ENCODE peak calls at places on chromosomes 6 and 20, in nine cellular contexts. One of them, this sample, is unnamed.

GRCh38 chr6:105170066-105170465 is 9.7 kb downstream of the POPDC3 start:
- DNase-seq in activated naive CD4-positive, alpha-beta T cell treated with anti-CD3 and anti-CD28 coated beads for 36 hours: no peak
- DNase-seq in NCI-H2029: no peak
- DNase-seq in dorsolateral prefrontal cortex: no peak
- DNase-seq in ACHN: no peak
- DNase-seq in astrocyte of the spinal cord: peak
- DNase-seq in CD4-positive, alpha-beta T cell: no peak
- DNase-seq in activated T-helper 1 cell treated with Interleukin-2 at 50 U/mL for 16 hours: no peak
- DNase-seq in stimulated activated naive B cell treated with anti-CD40 and anti-IgM and Interleukin-4, amounts not matched to agents 10 μg/mL and 1 μg/mL and 100 μg/mL, for 72 hours: no peak
- DNase-seq in this sample: no peak

GRCh38 chr6:158008894-158009891 is 27.5 kb downstream of the SYNJ2 start:
- DNase-seq in activated naive CD4-positive, alpha-beta T cell treated with anti-CD3 and anti-CD28 coated beads for 36 hours: peak
- DNase-seq in NCI-H2029: peak
- DNase-seq in dorsolateral prefrontal cortex: peak
- DNase-seq in ACHN: no peak
- DNase-seq in astrocyte of the spinal cord: peak
- DNase-seq in CD4-positive, alpha-beta T cell: peak
- DNase-seq in activated T-helper 1 cell treated with Interleukin-2 at 50 U/mL for 16 hours: no peak
- DNase-seq in stimulated activated naive B cell treated with anti-CD40 and anti-IgM and Interleukin-4, amounts not matched to agents 10 μg/mL and 1 μg/mL and 100 μg/mL, for 72 hours: no peak
- DNase-seq in this sample: peak

GRCh38 chr20:25032065-25032477 is 25.9 kb downstream of the ACSS1 start:
- DNase-seq in activated naive CD4-positive, alpha-beta T cell treated with anti-CD3 and anti-CD28 coated beads for 36 hours: no peak
- DNase-seq in NCI-H2029: no peak
- DNase-seq in dorsolateral prefrontal cortex: peak
- DNase-seq in ACHN: no peak
- DNase-seq in astrocyte of the spinal cord: no peak
- DNase-seq in CD4-positive, alpha-beta T cell: no peak
- DNase-seq in activated T-helper 1 cell treated with Interleukin-2 at 50 U/mL for 16 hours: no peak
- DNase-seq in stimulated activated naive B cell treated with anti-CD40 and anti-IgM and Interleukin-4, amounts not matched to agents 10 μg/mL and 1 μg/mL and 100 μg/mL, for 72 hours: no peak
- DNase-seq in this sample: no peak

GRCh38 chr6:135465307-135465706 is 32.2 kb downstream of the AHI1 start:
- DNase-seq in activated naive CD4-positive, alpha-beta T cell treated with anti-CD3 and anti-CD28 coated beads for 36 hours: no peak
- DNase-seq in NCI-H2029: no peak
- DNase-seq in dorsolateral prefrontal cortex: no peak
- DNase-seq in ACHN: no peak
- DNase-seq in astrocyte of the spinal cord: no peak
- DNase-seq in CD4-positive, alpha-beta T cell: no peak
- DNase-seq in activated T-helper 1 cell treated with Interleukin-2 at 50 U/mL for 16 hours: no peak
- DNase-seq in stimulated activated naive B cell treated with anti-CD40 and anti-IgM and Interleukin-4, amounts not matched to agents 10 μg/mL and 1 μg/mL and 100 μg/mL, for 72 hours: no peak
- DNase-seq in this sample: no peak

GRCh38 chr6:18386302-18386976 is 711 bp upstream of the RNF144B start:
- DNase-seq in activated naive CD4-positive, alpha-beta T cell treated with anti-CD3 and anti-CD28 coated beads for 36 hours: no peak
- DNase-seq in NCI-H2029: peak
- DNase-seq in dorsolateral prefrontal cortex: no peak
- DNase-seq in ACHN: no peak
- DNase-seq in astrocyte of the spinal cord: no peak
- DNase-seq in CD4-positive, alpha-beta T cell: no peak
- DNase-seq in activated T-helper 1 cell treated with Interleukin-2 at 50 U/mL for 16 hours: no peak
- DNase-seq in stimulated activated naive B cell treated with anti-CD40 and anti-IgM and Interleukin-4, amounts not matched to agents 10 μg/mL and 1 μg/mL and 100 μg/mL, for 72 hours: no peak
- DNase-seq in this sample: no peak

GRCh38 chr6:25370175-25371036 is 91.2 kb downstream of the CARMIL1 start:
- DNase-seq in activated naive CD4-positive, alpha-beta T cell treated with anti-CD3 and anti-CD28 coated beads for 36 hours: peak
- DNase-seq in NCI-H2029: peak
- DNase-seq in dorsolateral prefrontal cortex: no peak
- DNase-seq in ACHN: no peak
- DNase-seq in astrocyte of the spinal cord: no peak
- DNase-seq in CD4-positive, alpha-beta T cell: no peak
- DNase-seq in activated T-helper 1 cell treated with Interleukin-2 at 50 U/mL for 16 hours: no peak
- DNase-seq in stimulated activated naive B cell treated with anti-CD40 and anti-IgM and Interleukin-4, amounts not matched to agents 10 μg/mL and 1 μg/mL and 100 μg/mL, for 72 hours: no peak
- DNase-seq in this sample: no peak

GRCh38 chr20:20024942-20025341 is 7.8 kb downstream of the NAA20 start:
- DNase-seq in activated naive CD4-positive, alpha-beta T cell treated with anti-CD3 and anti-CD28 coated beads for 36 hours: no peak
- DNase-seq in NCI-H2029: no peak
- DNase-seq in dorsolateral prefrontal cortex: no peak
- DNase-seq in ACHN: peak
- DNase-seq in astrocyte of the spinal cord: peak
- DNase-seq in CD4-positive, alpha-beta T cell: no peak
- DNase-seq in activated T-helper 1 cell treated with Interleukin-2 at 50 U/mL for 16 hours: no peak
- DNase-seq in stimulated activated naive B cell treated with anti-CD40 and anti-IgM and Interleukin-4, amounts not matched to agents 10 μg/mL and 1 μg/mL and 100 μg/mL, for 72 hours: no peak
- DNase-seq in this sample: no peak

GRCh38 chr6:33719326-33719987 is 8.0 kb upstream of the UQCC2 start:
- DNase-seq in activated naive CD4-positive, alpha-beta T cell treated with anti-CD3 and anti-CD28 coated beads for 36 hours: no peak
- DNase-seq in NCI-H2029: peak
- DNase-seq in dorsolateral prefrontal cortex: no peak
- DNase-seq in ACHN: no peak
- DNase-seq in astrocyte of the spinal cord: no peak
- DNase-seq in CD4-positive, alpha-beta T cell: no peak
- DNase-seq in activated T-helper 1 cell treated with Interleukin-2 at 50 U/mL for 16 hours: no peak
- DNase-seq in stimulated activated naive B cell treated with anti-CD40 and anti-IgM and Interleukin-4, amounts not matched to agents 10 μg/mL and 1 μg/mL and 100 μg/mL, for 72 hours: no peak
- DNase-seq in this sample: no peak

GRCh38 chr6:116229287-116229913 is 24.5 kb downstream of the TSPYL4 start:
- DNase-seq in activated naive CD4-positive, alpha-beta T cell treated with anti-CD3 and anti-CD28 coated beads for 36 hours: peak
- DNase-seq in NCI-H2029: peak
- DNase-seq in dorsolateral prefrontal cortex: peak
- DNase-seq in ACHN: no peak
- DNase-seq in astrocyte of the spinal cord: peak
- DNase-seq in CD4-positive, alpha-beta T cell: no peak
- DNase-seq in activated T-helper 1 cell treated with Interleukin-2 at 50 U/mL for 16 hours: no peak
- DNase-seq in stimulated activated naive B cell treated with anti-CD40 and anti-IgM and Interleukin-4, amounts not matched to agents 10 μg/mL and 1 μg/mL and 100 μg/mL, for 72 hours: no peak
- DNase-seq in this sample: peak

GRCh38 chr6:25405442-25405841 is 126.3 kb downstream of the CARMIL1 start:
- DNase-seq in activated naive CD4-positive, alpha-beta T cell treated with anti-CD3 and anti-CD28 coated beads for 36 hours: no peak
- DNase-seq in NCI-H2029: no peak
- DNase-seq in dorsolateral prefrontal cortex: no peak
- DNase-seq in ACHN: no peak
- DNase-seq in astrocyte of the spinal cord: no peak
- DNase-seq in CD4-positive, alpha-beta T cell: no peak
- DNase-seq in activated T-helper 1 cell treated with Interleukin-2 at 50 U/mL for 16 hours: no peak
- DNase-seq in stimulated activated naive B cell treated with anti-CD40 and anti-IgM and Interleukin-4, amounts not matched to agents 10 μg/mL and 1 μg/mL and 100 μg/mL, for 72 hours: no peak
- DNase-seq in this sample: no peak

GRCh38 chr6:120608826-120609225 is 725.5 kb downstream of the TBC1D32 start:
- DNase-seq in activated naive CD4-positive, alpha-beta T cell treated with anti-CD3 and anti-CD28 coated beads for 36 hours: no peak
- DNase-seq in NCI-H2029: no peak
- DNase-seq in dorsolateral prefrontal cortex: no peak
- DNase-seq in ACHN: peak
- DNase-seq in astrocyte of the spinal cord: peak
- DNase-seq in CD4-positive, alpha-beta T cell: no peak
- DNase-seq in activated T-helper 1 cell treated with Interleukin-2 at 50 U/mL for 16 hours: no peak
- DNase-seq in stimulated activated naive B cell treated with anti-CD40 and anti-IgM and Interleukin-4, amounts not matched to agents 10 μg/mL and 1 μg/mL and 100 μg/mL, for 72 hours: no peak
- DNase-seq in this sample: no peak

GRCh38 chr6:11485261-11485660 is 52.3 kb upstream of the TMEM170B start:
- DNase-seq in activated naive CD4-positive, alpha-beta T cell treated with anti-CD3 and anti-CD28 coated beads for 36 hours: no peak
- DNase-seq in NCI-H2029: no peak
- DNase-seq in dorsolateral prefrontal cortex: no peak
- DNase-seq in ACHN: no peak
- DNase-seq in astrocyte of the spinal cord: no peak
- DNase-seq in CD4-positive, alpha-beta T cell: no peak
- DNase-seq in activated T-helper 1 cell treated with Interleukin-2 at 50 U/mL for 16 hours: no peak
- DNase-seq in stimulated activated naive B cell treated with anti-CD40 and anti-IgM and Interleukin-4, amounts not matched to agents 10 μg/mL and 1 μg/mL and 100 μg/mL, for 72 hours: no peak
- DNase-seq in this sample: no peak

GRCh38 chr6:65566117-65566516 is 140.9 kb downstream of the EYS start:
- DNase-seq in activated naive CD4-positive, alpha-beta T cell treated with anti-CD3 and anti-CD28 coated beads for 36 hours: no peak
- DNase-seq in NCI-H2029: no peak
- DNase-seq in dorsolateral prefrontal cortex: no peak
- DNase-seq in ACHN: peak
- DNase-seq in astrocyte of the spinal cord: no peak
- DNase-seq in CD4-positive, alpha-beta T cell: no peak
- DNase-seq in activated T-helper 1 cell treated with Interleukin-2 at 50 U/mL for 16 hours: no peak
- DNase-seq in stimulated activated naive B cell treated with anti-CD40 and anti-IgM and Interleukin-4, amounts not matched to agents 10 μg/mL and 1 μg/mL and 100 μg/mL, for 72 hours: no peak
- DNase-seq in this sample: no peak

GRCh38 chr6:121698617-121699016 is 263.2 kb downstream of the GJA1 start:
- DNase-seq in activated naive CD4-positive, alpha-beta T cell treated with anti-CD3 and anti-CD28 coated beads for 36 hours: no peak
- DNase-seq in NCI-H2029: no peak
- DNase-seq in dorsolateral prefrontal cortex: no peak
- DNase-seq in ACHN: no peak
- DNase-seq in astrocyte of the spinal cord: no peak
- DNase-seq in CD4-positive, alpha-beta T cell: no peak
- DNase-seq in activated T-helper 1 cell treated with Interleukin-2 at 50 U/mL for 16 hours: no peak
- DNase-seq in stimulated activated naive B cell treated with anti-CD40 and anti-IgM and Interleukin-4, amounts not matched to agents 10 μg/mL and 1 μg/mL and 100 μg/mL, for 72 hours: no peak
- DNase-seq in this sample: no peak

GRCh38 chr20:50217207-50217949 is 26.7 kb downstream of the CEBPB start:
- DNase-seq in activated naive CD4-positive, alpha-beta T cell treated with anti-CD3 and anti-CD28 coated beads for 36 hours: no peak
- DNase-seq in NCI-H2029: no peak
- DNase-seq in dorsolateral prefrontal cortex: no peak
- DNase-seq in ACHN: no peak
- DNase-seq in astrocyte of the spinal cord: no peak
- DNase-seq in CD4-positive, alpha-beta T cell: no peak
- DNase-seq in activated T-helper 1 cell treated with Interleukin-2 at 50 U/mL for 16 hours: no peak
- DNase-seq in stimulated activated naive B cell treated with anti-CD40 and anti-IgM and Interleukin-4, amounts not matched to agents 10 μg/mL and 1 μg/mL and 100 μg/mL, for 72 hours: no peak
- DNase-seq in this sample: no peak

GRCh38 chr20:63657260-63657936 is 714 bp upstream of the RTEL1 start:
- DNase-seq in activated naive CD4-positive, alpha-beta T cell treated with anti-CD3 and anti-CD28 coated beads for 36 hours: no peak
- DNase-seq in NCI-H2029: no peak
- DNase-seq in dorsolateral prefrontal cortex: no peak
- DNase-seq in ACHN: no peak
- DNase-seq in astrocyte of the spinal cord: no peak
- DNase-seq in CD4-positive, alpha-beta T cell: no peak
- DNase-seq in activated T-helper 1 cell treated with Interleukin-2 at 50 U/mL for 16 hours: no peak
- DNase-seq in stimulated activated naive B cell treated with anti-CD40 and anti-IgM and Interleukin-4, amounts not matched to agents 10 μg/mL and 1 μg/mL and 100 μg/mL, for 72 hours: no peak
- DNase-seq in this sample: no peak

GRCh38 chr6:106334646-106335448 is 9.3 kb upstream of the ATG5 start:
- DNase-seq in activated naive CD4-positive, alpha-beta T cell treated with anti-CD3 and anti-CD28 coated beads for 36 hours: peak
- DNase-seq in NCI-H2029: peak
- DNase-seq in dorsolateral prefrontal cortex: peak
- DNase-seq in ACHN: peak
- DNase-seq in astrocyte of the spinal cord: peak
- DNase-seq in CD4-positive, alpha-beta T cell: peak
- DNase-seq in activated T-helper 1 cell treated with Interleukin-2 at 50 U/mL for 16 hours: peak
- DNase-seq in stimulated activated naive B cell treated with anti-CD40 and anti-IgM and Interleukin-4, amounts not matched to agents 10 μg/mL and 1 μg/mL and 100 μg/mL, for 72 hours: peak
- DNase-seq in this sample: peak

GRCh38 chr20:45781391-45781931 is 10.2 kb downstream of the WFDC3 start:
- DNase-seq in activated naive CD4-positive, alpha-beta T cell treated with anti-CD3 and anti-CD28 coated beads for 36 hours: no peak
- DNase-seq in NCI-H2029: no peak
- DNase-seq in dorsolateral prefrontal cortex: no peak
- DNase-seq in ACHN: peak
- DNase-seq in astrocyte of the spinal cord: peak
- DNase-seq in CD4-positive, alpha-beta T cell: no peak
- DNase-seq in activated T-helper 1 cell treated with Interleukin-2 at 50 U/mL for 16 hours: no peak
- DNase-seq in stimulated activated naive B cell treated with anti-CD40 and anti-IgM and Interleukin-4, amounts not matched to agents 10 μg/mL and 1 μg/mL and 100 μg/mL, for 72 hours: no peak
- DNase-seq in this sample: peak

GRCh38 chr6:3306848-3307247 is 48.1 kb downstream of the PSMG4 start:
- DNase-seq in activated naive CD4-positive, alpha-beta T cell treated with anti-CD3 and anti-CD28 coated beads for 36 hours: no peak
- DNase-seq in NCI-H2029: peak
- DNase-seq in dorsolateral prefrontal cortex: no peak
- DNase-seq in ACHN: no peak
- DNase-seq in astrocyte of the spinal cord: no peak
- DNase-seq in CD4-positive, alpha-beta T cell: no peak
- DNase-seq in activated T-helper 1 cell treated with Interleukin-2 at 50 U/mL for 16 hours: no peak
- DNase-seq in stimulated activated naive B cell treated with anti-CD40 and anti-IgM and Interleukin-4, amounts not matched to agents 10 μg/mL and 1 μg/mL and 100 μg/mL, for 72 hours: no peak
- DNase-seq in this sample: no peak

GRCh38 chr20:1209447-1210387 is 6.5 kb downstream of the C20orf202 start:
- DNase-seq in activated naive CD4-positive, alpha-beta T cell treated with anti-CD3 and anti-CD28 coated beads for 36 hours: no peak
- DNase-seq in NCI-H2029: no peak
- DNase-seq in dorsolateral prefrontal cortex: no peak
- DNase-seq in ACHN: peak
- DNase-seq in astrocyte of the spinal cord: no peak
- DNase-seq in CD4-positive, alpha-beta T cell: no peak
- DNase-seq in activated T-helper 1 cell treated with Interleukin-2 at 50 U/mL for 16 hours: no peak
- DNase-seq in stimulated activated naive B cell treated with anti-CD40 and anti-IgM and Interleukin-4, amounts not matched to agents 10 μg/mL and 1 μg/mL and 100 μg/mL, for 72 hours: no peak
- DNase-seq in this sample: no peak

GRCh38 chr6:32933661-32934085 is 7.2 kb downstream of the HLA-DMB start:
- DNase-seq in activated naive CD4-positive, alpha-beta T cell treated with anti-CD3 and anti-CD28 coated beads for 36 hours: peak
- DNase-seq in NCI-H2029: peak
- DNase-seq in dorsolateral prefrontal cortex: peak
- DNase-seq in ACHN: peak
- DNase-seq in astrocyte of the spinal cord: peak
- DNase-seq in CD4-positive, alpha-beta T cell: peak
- DNase-seq in activated T-helper 1 cell treated with Interleukin-2 at 50 U/mL for 16 hours: peak
- DNase-seq in stimulated activated naive B cell treated with anti-CD40 and anti-IgM and Interleukin-4, amounts not matched to agents 10 μg/mL and 1 μg/mL and 100 μg/mL, for 72 hours: no peak
- DNase-seq in this sample: peak

GRCh38 chr6:84282566-84282965 is 55.1 kb upstream of the CEP162 start:
- DNase-seq in activated naive CD4-positive, alpha-beta T cell treated with anti-CD3 and anti-CD28 coated beads for 36 hours: no peak
- DNase-seq in NCI-H2029: peak
- DNase-seq in dorsolateral prefrontal cortex: no peak
- DNase-seq in ACHN: no peak
- DNase-seq in astrocyte of the spinal cord: peak
- DNase-seq in CD4-positive, alpha-beta T cell: no peak
- DNase-seq in activated T-helper 1 cell treated with Interleukin-2 at 50 U/mL for 16 hours: no peak
- DNase-seq in stimulated activated naive B cell treated with anti-CD40 and anti-IgM and Interleukin-4, amounts not matched to agents 10 μg/mL and 1 μg/mL and 100 μg/mL, for 72 hours: no peak
- DNase-seq in this sample: no peak

GRCh38 chr6:98836962-98837944 is 2.9 kb downstream of the POU3F2 start:
- DNase-seq in activated naive CD4-positive, alpha-beta T cell treated with anti-CD3 and anti-CD28 coated beads for 36 hours: no peak
- DNase-seq in NCI-H2029: no peak
- DNase-seq in dorsolateral prefrontal cortex: no peak
- DNase-seq in ACHN: no peak
- DNase-seq in astrocyte of the spinal cord: no peak
- DNase-seq in CD4-positive, alpha-beta T cell: no peak
- DNase-seq in activated T-helper 1 cell treated with Interleukin-2 at 50 U/mL for 16 hours: no peak
- DNase-seq in stimulated activated naive B cell treated with anti-CD40 and anti-IgM and Interleukin-4, amounts not matched to agents 10 μg/mL and 1 μg/mL and 100 μg/mL, for 72 hours: no peak
- DNase-seq in this sample: no peak

GRCh38 chr6:133170602-133171001 is 70.6 kb upstream of the EYA4 start:
- DNase-seq in activated naive CD4-positive, alpha-beta T cell treated with anti-CD3 and anti-CD28 coated beads for 36 hours: no peak
- DNase-seq in NCI-H2029: no peak
- DNase-seq in dorsolateral prefrontal cortex: no peak
- DNase-seq in ACHN: no peak
- DNase-seq in astrocyte of the spinal cord: no peak
- DNase-seq in CD4-positive, alpha-beta T cell: no peak
- DNase-seq in activated T-helper 1 cell treated with Interleukin-2 at 50 U/mL for 16 hours: no peak
- DNase-seq in stimulated activated naive B cell treated with anti-CD40 and anti-IgM and Interleukin-4, amounts not matched to agents 10 μg/mL and 1 μg/mL and 100 μg/mL, for 72 hours: no peak
- DNase-seq in this sample: no peak

GRCh38 chr20:12969071-12969669 is 39.6 kb upstream of the SPTLC3 start:
- DNase-seq in activated naive CD4-positive, alpha-beta T cell treated with anti-CD3 and anti-CD28 coated beads for 36 hours: no peak
- DNase-seq in NCI-H2029: no peak
- DNase-seq in dorsolateral prefrontal cortex: no peak
- DNase-seq in ACHN: no peak
- DNase-seq in astrocyte of the spinal cord: no peak
- DNase-seq in CD4-positive, alpha-beta T cell: no peak
- DNase-seq in activated T-helper 1 cell treated with Interleukin-2 at 50 U/mL for 16 hours: no peak
- DNase-seq in stimulated activated naive B cell treated with anti-CD40 and anti-IgM and Interleukin-4, amounts not matched to agents 10 μg/mL and 1 μg/mL and 100 μg/mL, for 72 hours: no peak
- DNase-seq in this sample: no peak

GRCh38 chr20:51388227-51388626 is 154.3 kb downstream of the NFATC2 start:
- DNase-seq in activated naive CD4-positive, alpha-beta T cell treated with anti-CD3 and anti-CD28 coated beads for 36 hours: no peak
- DNase-seq in NCI-H2029: no peak
- DNase-seq in dorsolateral prefrontal cortex: no peak
- DNase-seq in ACHN: peak
- DNase-seq in astrocyte of the spinal cord: peak
- DNase-seq in CD4-positive, alpha-beta T cell: no peak
- DNase-seq in activated T-helper 1 cell treated with Interleukin-2 at 50 U/mL for 16 hours: no peak
- DNase-seq in stimulated activated naive B cell treated with anti-CD40 and anti-IgM and Interleukin-4, amounts not matched to agents 10 μg/mL and 1 μg/mL and 100 μg/mL, for 72 hours: no peak
- DNase-seq in this sample: no peak

GRCh38 chr20:3162080-3162611 is 2.5 kb upstream of the FASTKD5 start:
- DNase-seq in activated naive CD4-positive, alpha-beta T cell treated with anti-CD3 and anti-CD28 coated beads for 36 hours: no peak
- DNase-seq in NCI-H2029: peak
- DNase-seq in dorsolateral prefrontal cortex: no peak
- DNase-seq in ACHN: peak
- DNase-seq in astrocyte of the spinal cord: no peak
- DNase-seq in CD4-positive, alpha-beta T cell: no peak
- DNase-seq in activated T-helper 1 cell treated with Interleukin-2 at 50 U/mL for 16 hours: no peak
- DNase-seq in stimulated activated naive B cell treated with anti-CD40 and anti-IgM and Interleukin-4, amounts not matched to agents 10 μg/mL and 1 μg/mL and 100 μg/mL, for 72 hours: no peak
- DNase-seq in this sample: no peak

GRCh38 chr20:23479043-23479442 is 11.9 kb upstream of the CST8 start:
- DNase-seq in activated naive CD4-positive, alpha-beta T cell treated with anti-CD3 and anti-CD28 coated beads for 36 hours: no peak
- DNase-seq in NCI-H2029: no peak
- DNase-seq in dorsolateral prefrontal cortex: no peak
- DNase-seq in ACHN: no peak
- DNase-seq in astrocyte of the spinal cord: no peak
- DNase-seq in CD4-positive, alpha-beta T cell: no peak
- DNase-seq in activated T-helper 1 cell treated with Interleukin-2 at 50 U/mL for 16 hours: no peak
- DNase-seq in stimulated activated naive B cell treated with anti-CD40 and anti-IgM and Interleukin-4, amounts not matched to agents 10 μg/mL and 1 μg/mL and 100 μg/mL, for 72 hours: no peak
- DNase-seq in this sample: no peak

GRCh38 chr6:39203804-39204495 is 25.3 kb downstream of the KCNK5 start:
- DNase-seq in activated naive CD4-positive, alpha-beta T cell treated with anti-CD3 and anti-CD28 coated beads for 36 hours: no peak
- DNase-seq in NCI-H2029: peak
- DNase-seq in dorsolateral prefrontal cortex: no peak
- DNase-seq in ACHN: no peak
- DNase-seq in astrocyte of the spinal cord: no peak
- DNase-seq in CD4-positive, alpha-beta T cell: no peak
- DNase-seq in activated T-helper 1 cell treated with Interleukin-2 at 50 U/mL for 16 hours: no peak
- DNase-seq in stimulated activated naive B cell treated with anti-CD40 and anti-IgM and Interleukin-4, amounts not matched to agents 10 μg/mL and 1 μg/mL and 100 μg/mL, for 72 hours: no peak
- DNase-seq in this sample: peak

GRCh38 chr6:53671111-53671510 is 5.6 kb upstream of the KLHL31 start:
- DNase-seq in activated naive CD4-positive, alpha-beta T cell treated with anti-CD3 and anti-CD28 coated beads for 36 hours: no peak
- DNase-seq in NCI-H2029: no peak
- DNase-seq in dorsolateral prefrontal cortex: no peak
- DNase-seq in ACHN: no peak
- DNase-seq in astrocyte of the spinal cord: peak
- DNase-seq in CD4-positive, alpha-beta T cell: no peak
- DNase-seq in activated T-helper 1 cell treated with Interleukin-2 at 50 U/mL for 16 hours: no peak
- DNase-seq in stimulated activated naive B cell treated with anti-CD40 and anti-IgM and Interleukin-4, amounts not matched to agents 10 μg/mL and 1 μg/mL and 100 μg/mL, for 72 hours: no peak
- DNase-seq in this sample: no peak

GRCh38 chr20:35339007-35339406 is 46.8 kb upstream of the FAM83C start:
- DNase-seq in activated naive CD4-positive, alpha-beta T cell treated with anti-CD3 and anti-CD28 coated beads for 36 hours: no peak
- DNase-seq in NCI-H2029: no peak
- DNase-seq in dorsolateral prefrontal cortex: no peak
- DNase-seq in ACHN: peak
- DNase-seq in astrocyte of the spinal cord: peak
- DNase-seq in CD4-positive, alpha-beta T cell: no peak
- DNase-seq in activated T-helper 1 cell treated with Interleukin-2 at 50 U/mL for 16 hours: no peak
- DNase-seq in stimulated activated naive B cell treated with anti-CD40 and anti-IgM and Interleukin-4, amounts not matched to agents 10 μg/mL and 1 μg/mL and 100 μg/mL, for 72 hours: no peak
- DNase-seq in this sample: no peak